ENCODE peak calls at places on chromosomes 16 and 17, in eight cellular contexts. X, I, U, N, E, T, H and W are unnamed samples.

GRCh38 chr16:85634747-85635544 is 21.8 kb downstream of the GSE1 start:
- DNase-seq in T (no peak), U (no peak), X (no peak), N (no peak), E (no peak), H (no peak), I (no peak), W (no peak)

GRCh38 chr17:5492970-5493369 is 6.6 kb downstream of the MIS12 start:
- DNase-seq in E (no peak), X (no peak), H (no peak), I (no peak), T (no peak), U (no peak), N (no peak), W (no peak)

GRCh38 chr16:72012607-72013006 is 4.1 kb downstream of the DHODH start:
- DNase-seq in I (no peak), E (no peak), H (no peak), U (no peak), N (no peak), T (no peak), X (no peak), W (no peak)

GRCh38 chr17:69213059-69213813 is 15.4 kb downstream of the ABCA10 start:
- DNase-seq in I (no peak), X (no peak), T (no peak), N (no peak), E (no peak), H (no peak), U (no peak), W (no peak)

GRCh38 chr17:73389411-73389810 is 77.6 kb upstream of the CDC42EP4 start:
- DNase-seq in E (no peak), H (no peak), I (no peak), U (no peak), X (no peak), T (no peak), N (no peak), W (no peak)

GRCh38 chr16:80602894-80603293 is 62.1 kb downstream of the DYNLRB2 start:
- DNase-seq in H (no peak), T (no peak), E (no peak), N (no peak), I (no peak), X (no peak), U (no peak), W (no peak)

GRCh38 chr17:81271226-81271625 is 23.9 kb downstream of the SLC38A10 start:
- DNase-seq in H (no peak), T (no peak), X (no peak), N (no peak), E (no peak), U (no peak), I (no peak), W (no peak)

GRCh38 chr16:54325616-54326265 is 39.2 kb upstream of the IRX3 start:
- DNase-seq in N (no peak), H (no peak), T (no peak), E (no peak), U (no peak), X (no peak), I (no peak), W (no peak)

GRCh38 chr16:85173981-85174751 is 61.9 kb upstream of the CIBAR2 start:
- DNase-seq in E (no peak), T (peak), U (no peak), X (no peak), H (peak), I (no peak), N (no peak), W (no peak)